ENCODE peak calls at places on chromosome 15, in seven cellular contexts. Z is CD4-positive, alpha-beta T cell; M is MM.1S; F is PC-3; E is endodermal cell; N is heart right ventricle; W is suprapubic skin. H is an unnamed sample.

GRCh38 chr15:52362497-52362896 is 66.9 kb upstream of the MYO5C start:
- DNase-seq in Z (no peak), W (no peak), M (no peak), E (no peak), F (no peak), N (no peak), H (no peak)

GRCh38 chr15:45276851-45277250 is 24.8 kb downstream of the SLC28A2 start:
- DNase-seq in W (no peak), N (no peak), E (no peak), Z (no peak), M (peak; percentile 19), F (peak; percentile 74), H (peak; percentile 49)

GRCh38 chr15:44034933-44035624 is 160.0 kb downstream of the FRMD5 start:
- DNase-seq in W (no peak), F (peak; percentile 77), Z (no peak), N (no peak), M (peak; percentile 59), E (no peak), H (no peak)

GRCh38 chr15:62464705-62465104 is 299.6 kb upstream of the C2CD4B start:
- DNase-seq in E (no peak), M (no peak), N (no peak), Z (no peak), F (no peak), W (no peak), H (no peak)

GRCh38 chr15:98713585-98714001 is 65.3 kb downstream of the IGF1R start:
- DNase-seq in M (peak; percentile 86), W (no peak), F (peak; percentile 46), Z (no peak), E (no peak), N (peak; percentile 33), H (peak; percentile 49)

GRCh38 chr15:80768158-80768557 is 11.0 kb upstream of the CEMIP start:
- DNase-seq in E (no peak), W (no peak), F (peak; percentile 10), N (no peak), Z (no peak), M (no peak), H (no peak)

GRCh38 chr15:99566157-99566900 is 545 bp downstream of the MEF2A start:
- DNase-seq in Z (no peak), N (peak; percentile 26), E (peak; percentile 72), W (no peak), F (peak; percentile 5), M (peak; percentile 29), H (peak; percentile 41)

GRCh38 chr15:59689626-59690236 is 611 bp upstream of the BNIP2 start:
- DNase-seq in F (peak; percentile 52), N (peak; percentile 82), Z (peak; percentile 39), M (peak; percentile 79), E (peak; percentile 91), W (peak; percentile 97), H (peak; percentile 92)

GRCh38 chr15:57859130-57859685 is 152.7 kb downstream of the POLR2M start:
- DNase-seq in E (no peak), N (no peak), Z (no peak), F (no peak), M (no peak), W (no peak), H (no peak)

GRCh38 chr15:41978534-41978933 is 6.2 kb upstream of the EHD4 start:
- DNase-seq in W (peak; percentile 35), N (no peak), E (peak; percentile 39), M (no peak), F (no peak), Z (no peak), H (no peak)

GRCh38 chr15:92326236-92326635 is 67.4 kb upstream of the ST8SIA2 start:
- DNase-seq in N (peak; percentile 24), E (no peak), W (no peak), M (no peak), Z (no peak), F (no peak), H (no peak)

GRCh38 chr15:76217029-76217866 is 94.0 kb downstream of the ETFA start:
- DNase-seq in N (no peak), M (no peak), E (no peak), F (peak; percentile 79), W (no peak), Z (no peak), H (no peak)

GRCh38 chr15:99863527-99864198 is 130.4 kb upstream of the LYSMD4 start:
- DNase-seq in E (no peak), W (no peak), N (no peak), Z (no peak), F (no peak), M (no peak), H (no peak)

GRCh38 chr15:31344266-31344665 is 17.6 kb downstream of the KLF13 start:
- DNase-seq in F (no peak), Z (no peak), W (no peak), N (no peak), M (no peak), E (no peak), H (no peak)

GRCh38 chr15:25065876-25066275 is 111.1 kb downstream of the SNRPN start:
- DNase-seq in F (no peak), Z (no peak), N (no peak), M (no peak), E (no peak), W (no peak), H (no peak)
- H3K9me3 ChIP-seq in F (peaks cover 82% of the 10 kb centered on the region), Z (peaks cover 100% of the 10 kb centered on the region), N (peaks cover 100% of the 10 kb centered on the region), M (no peaks in the 10 kb centered on the region), E (peaks cover 100% of the 10 kb centered on the region), W (peaks cover 95% of the 10 kb centered on the region), H (peaks cover 100% of the 10 kb centered on the region)

GRCh38 chr15:73991260-73991659 is 835 bp downstream of the STOML1 start:
- DNase-seq in M (no peak), N (peak; percentile 84), Z (no peak), W (peak; percentile 84), F (no peak), E (no peak), H (peak; percentile 53)

GRCh38 chr15:73991726-73992593 is at the start of gene STOML1:
- DNase-seq in Z (peak; percentile 90), W (peak; percentile 93), M (peak; percentile 96), E (peak; percentile 99), F (peak; percentile 95), N (peak; percentile 96), H (peak; percentile 97)

GRCh38 chr15:73989001-73989798 is 2.9 kb downstream of the STOML1 start:
- DNase-seq in E (no peak), F (peak; percentile 72), Z (no peak), M (no peak), W (peak; percentile 35), N (no peak), H (no peak)

GRCh38 chr15:73988075-73988969 is 3.8 kb downstream of the STOML1 start:
- DNase-seq in E (no peak), Z (no peak), M (no peak), W (no peak), F (peak; percentile 42), N (no peak), H (no peak)

GRCh38 chr15:73990250-73991005 is 1.7 kb downstream of the STOML1 start:
- DNase-seq in N (no peak), E (no peak), F (no peak), M (no peak), Z (no peak), W (peak; percentile 63), H (no peak)
- TF ChIP-seq CTCF in N (no peak), E (no peak), F (no peak), M (no peak), Z (no peak), W (no peak), H (no peak)

GRCh38 chr15:25091421-25092158 is 136.8 kb downstream of the SNRPN start:
- DNase-seq in N (no peak), F (no peak), E (peak; percentile 27), M (no peak), W (no peak), Z (no peak), H (no peak)

GRCh38 chr15:25089577-25089976 is 134.8 kb downstream of the SNRPN start:
- DNase-seq in E (peak; percentile 25), M (no peak), Z (no peak), N (no peak), W (peak; percentile 37), F (no peak), H (no peak)

GRCh38 chr15:25088261-25088790 is 133.5 kb downstream of the SNRPN start:
- DNase-seq in F (no peak), W (peak; percentile 44), M (no peak), Z (no peak), E (peak; percentile 18), N (no peak), H (no peak)

GRCh38 chr15:25092661-25093060 is 137.9 kb downstream of the SNRPN start:
- DNase-seq in F (no peak), N (no peak), Z (no peak), M (no peak), E (peak; percentile 14), W (no peak), H (no peak)

DNA sequence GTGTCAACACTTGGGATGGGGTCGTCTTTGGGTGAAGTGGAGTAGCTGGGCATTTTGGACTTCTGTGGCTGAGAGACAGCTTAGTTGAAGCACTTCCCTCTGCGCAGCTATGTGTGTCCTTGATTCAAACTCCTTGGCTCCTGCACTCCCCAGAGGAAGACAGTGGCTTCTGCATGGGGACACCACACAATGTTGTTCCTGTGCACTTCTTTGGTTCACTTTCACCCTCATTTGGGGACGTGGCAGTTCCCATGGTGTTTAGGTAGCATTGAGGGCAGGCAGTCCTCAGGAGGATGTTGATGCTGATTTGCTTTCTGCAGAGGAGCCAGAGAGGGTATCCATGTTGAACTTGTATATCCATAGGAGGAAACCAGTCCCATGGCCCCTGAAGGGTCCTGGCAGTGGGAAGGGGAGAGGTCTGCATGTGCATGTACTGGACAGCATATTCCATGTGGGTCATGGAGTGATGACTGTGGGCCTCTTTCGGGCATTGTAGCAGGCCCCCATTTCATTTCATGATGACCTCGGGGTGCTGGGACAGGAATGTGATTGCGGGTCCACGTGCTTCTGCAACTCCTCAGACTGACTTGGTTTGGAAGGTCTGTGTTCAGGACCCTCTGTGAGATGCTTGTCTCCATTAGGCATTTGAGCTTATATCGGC is 135.4 kb downstream of the SNRPN start:
- DNase-seq in N (no peak), Z (no peak), W (peak; percentile 15), M (no peak), E (peak; percentile 24), F (no peak), H (no peak)
- H3K9me3 ChIP-seq in N (peaks cover 98% of the 10 kb centered on the region), Z (peaks cover 95% of the 10 kb centered on the region), W (peaks cover 51% of the 10 kb centered on the region), M (no peaks in the 10 kb centered on the region), E (peaks cover 13% of the 10 kb centered on the region), F (peaks cover 18% of the 10 kb centered on the region), H (peaks cover 99% of the 10 kb centered on the region)

GRCh38 chr15:94154255-94154654 is 77.1 kb upstream of the MCTP2 start:
- DNase-seq in N (no peak), W (no peak), E (no peak), F (no peak), M (no peak), Z (no peak), H (no peak)
- TF ChIP-seq CTCF in N (no peak), W (no peak), E (peak; percentile 53), F (peak; percentile 32), M (no peak), Z (no peak), H (no peak)